ENCODE peak calls at places on chromosome 1, in ten cellular contexts. B is colonic mucosa, A is NCI-H446 treated with DMSO at 0.1 percent for 48 hours, S is EH, G is upper lobe of right lung, C is NCI-H146, X is GM23338, K is HTR-8/SVneo, Z is psoas muscle, D is tibial artery. L is an unnamed sample.
A peak's percentile ranks its signal among the peaks of the same experiment; 100 is the strongest.

GRCh38 chr1:77605246-77606026 is 77.0 kb downstream of the ZZZ3 start:
- DNase-seq in X (no peak), Z (peak; percentile 54), G (peak; percentile 78), S (peak; percentile 73), C (peak; percentile 6), B (peak; percentile 41), D (peak; percentile 80), A (no peak), K (no peak), L (peak; percentile 78)

GRCh38 chr1:191888996-191889622 is 269.2 kb upstream of the RGS18 start:
- DNase-seq in S (no peak), D (no peak), K (no peak), X (peak; percentile 31), Z (no peak), A (peak; percentile 19), G (no peak), B (no peak), C (no peak), L (no peak)

GRCh38 chr1:22166439-22166838 is 23.5 kb upstream of the WNT4 start:
- DNase-seq in B (no peak), A (no peak), G (no peak), K (no peak), S (no peak), X (no peak), C (no peak), Z (no peak), D (no peak), L (no peak)

GRCh38 chr1:53646732-53647131 is 92.2 kb downstream of the GLIS1 start:
- DNase-seq in D (no peak), X (no peak), A (no peak), B (no peak), Z (no peak), S (no peak), C (no peak), K (no peak), G (no peak), L (no peak)

GRCh38 chr1:11295905-11296304 is 22.9 kb downstream of the UBIAD1 start:
- DNase-seq in G (no peak), K (no peak), C (no peak), Z (no peak), B (no peak), D (no peak), S (no peak), A (no peak), X (no peak), L (no peak)

GRCh38 chr1:70033266-70033873 is 172.0 kb downstream of the LRRC40 start:
- DNase-seq in B (no peak), A (no peak), X (no peak), S (no peak), K (no peak), G (no peak), C (no peak), D (no peak), Z (no peak), L (no peak)

GRCh38 chr1:158112994-158113758 is 67.5 kb upstream of the CD1D start:
- DNase-seq in G (no peak), C (no peak), Z (no peak), S (peak; percentile 46), D (no peak), A (no peak), K (peak; percentile 36), B (peak; percentile 42), X (peak; percentile 76), L (peak; percentile 23)

GRCh38 chr1:229869687-229870086 is 197.4 kb upstream of the GALNT2 start:
- DNase-seq in B (no peak), C (no peak), D (no peak), S (no peak), G (no peak), X (no peak), K (no peak), A (no peak), Z (no peak), L (no peak)

GRCh38 chr1:109133815-109134214 is 19.9 kb downstream of the ELAPOR1 start:
- DNase-seq in K (no peak), X (no peak), G (peak; percentile 80), A (peak; percentile 96), B (peak; percentile 62), D (no peak), S (no peak), Z (peak; percentile 25), C (no peak), L (no peak)

GRCh38 chr1:244118087-244118761 is 67.1 kb downstream of the ZBTB18 start:
- DNase-seq in K (no peak), G (no peak), B (no peak), S (no peak), C (no peak), Z (no peak), A (no peak), D (no peak), X (no peak), L (peak; percentile 26)

GRCh38 chr1:76891931-76892330 is 24.7 kb downstream of the ST6GALNAC5 start:
- DNase-seq in A (no peak), S (peak; percentile 81), X (no peak), K (no peak), B (no peak), Z (no peak), C (no peak), D (no peak), G (no peak), L (peak; percentile 68)

GRCh38 chr1:5847013-5847654 is 145.1 kb downstream of the NPHP4 start:
- DNase-seq in Z (no peak), D (no peak), C (no peak), S (peak; percentile 30), G (no peak), X (peak; percentile 79), B (no peak), A (no peak), K (peak; percentile 50), L (peak; percentile 31)

GRCh38 chr1:91651671-91652071 is 151.0 kb downstream of the CDC7 start:
- DNase-seq in X (no peak), A (peak; percentile 17), C (no peak), K (no peak), G (no peak), Z (peak; percentile 75), B (peak; percentile 32), D (peak; percentile 75), S (peak; percentile 52), L (peak; percentile 62)